ENCODE peak calls at places on chromosomes 12 and 14, in four cellular contexts. M is putamen; X is stimulated activated CD4-positive, alpha-beta T cell treated with anti-CD3 and anti-CD28 coated beads, Interleukin-12 subunit alpha, Interleukin-12 subunit beta, amount 100 ng/mL, for 4 hours; Q is IMR-90. N is an unnamed sample.

GRCh38 chr14:99231181-99231849 is 40.7 kb downstream of the BCL11B start:
- DNase-seq in M (no peak), X (no peak), Q (no peak), N (no peak)

GRCh38 chr12:1590083-1590979 is 4.0 kb downstream of the FBXL14 start:
- DNase-seq in M (peak; percentile 71), X (no peak), Q (peak; percentile 63), N (no peak)

GRCh38 chr14:97164014-97164413 is 366.8 kb downstream of the VRK1 start:
- DNase-seq in M (no peak), X (no peak), Q (no peak), N (no peak)

GRCh38 chr12:120356567-120357030 is 12.4 kb downstream of the MSI1 start:
- DNase-seq in M (peak; percentile 59), X (peak; percentile 72), Q (peak; percentile 81), N (peak; percentile 56)

GRCh38 chr14:94040796-94041195 is 14.7 kb downstream of the OTUB2 start:
- DNase-seq in M (no peak), X (no peak), Q (no peak), N (no peak)

GRCh38 chr14:103941462-103941861 is 867 bp downstream of the RD3L start:
- DNase-seq in M (no peak), X (no peak), Q (no peak), N (no peak)

GRCh38 chr12:118103231-118103600 is 595 bp downstream of the VSIG10 start:
- DNase-seq in M (no peak), X (peak; percentile 6), Q (peak; percentile 7), N (no peak)

GRCh38 chr14:49972840-49973239 is 80.0 kb downstream of the ARF6 start:
- DNase-seq in M (no peak), X (no peak), Q (peak; percentile 92), N (peak; percentile 9)

GRCh38 chr12:3684449-3685051 is 68.4 kb downstream of the CRACR2A start:
- DNase-seq in M (no peak), X (no peak), Q (no peak), N (no peak)

GRCh38 chr12:19804737-19805136 is 365.4 kb downstream of the AEBP2 start:
- DNase-seq in M (no peak), X (no peak), Q (no peak), N (no peak)

GRCh38 chr14:39376671-39377403 is 55.4 kb downstream of the FBXO33 start:
- DNase-seq in M (no peak), X (no peak), Q (peak; percentile 40), N (no peak)

GRCh38 chr14:104226421-104227385 is 88.3 kb downstream of the KIF26A start:
- DNase-seq in M (no peak), X (no peak), Q (no peak), N (no peak)

GRCh38 chr14:101351146-101351545 is 210.1 kb upstream of the DIO3 start:
- DNase-seq in M (no peak), X (no peak), Q (no peak), N (no peak)

GRCh38 chr12:121325922-121326396 is 26.3 kb downstream of the ANAPC5 start:
- DNase-seq in M (no peak), X (no peak), Q (no peak), N (no peak)

N was measured in stimulated activated naive B cell treated with anti-CD40 and anti-IgM and Interleukin-4, amounts not matched to agents 10 μg/mL and 1 μg/mL and 100 μg/mL, for 72 hours.